ENCODE peak calls at places on chromosomes 11 and 22, in seven cellular contexts. W, D, S, Y, X, G and H are unnamed samples.

GRCh38 chr11:117807482-117808272 is 10.7 kb upstream of the DSCAML1 start:
- DNase-seq in W (peak), S (peak), X (peak), Y (peak), G (peak), D (peak), H (no peak)

GRCh38 chr22:45968751-45969413 is 8.1 kb downstream of the WNT7B start:
- DNase-seq in G (no peak), X (no peak), Y (no peak), W (peak), S (no peak), D (no peak), H (no peak)

GRCh38 chr11:34719303-34719848 is 98.5 kb downstream of the EHF start:
- DNase-seq in Y (no peak), G (no peak), X (no peak), D (no peak), S (no peak), W (no peak), H (no peak)

GRCh38 chr11:65506770-65507485 is 8.1 kb downstream of the MALAT1 start:
- DNase-seq in G (no peak), S (no peak), D (no peak), W (no peak), Y (peak), X (no peak), H (no peak)

GRCh38 chr11:117384045-117384444 is 56.4 kb downstream of the CEP164 start:
- DNase-seq in W (peak), G (no peak), S (no peak), D (no peak), Y (peak), X (no peak), H (peak)

GRCh38 chr11:70505331-70505731 is 107.0 kb downstream of the CTTN start:
- DNase-seq in D (no peak), Y (no peak), G (no peak), X (no peak), W (no peak), S (peak), H (no peak)

GRCh38 chr11:2655834-2656622 is 43.8 kb downstream of the KCNQ1OT1 start:
- DNase-seq in S (no peak), W (no peak), Y (peak), D (no peak), X (no peak), G (no peak), H (no peak)

GRCh38 chr22:19179472-19180048 is 1.0 kb upstream of the SLC25A1 start:
- DNase-seq in D (no peak), G (peak), Y (peak), S (peak), W (peak), X (peak), H (peak)

GRCh38 chr11:70203749-70204465 is 811 bp downstream of the FADD start:
- DNase-seq in X (peak), G (peak), D (peak), S (peak), W (peak), Y (peak), H (peak)

GRCh38 chr22:19798825-19799224 is 38.2 kb downstream of the TBX1 start:
- DNase-seq in W (no peak), Y (no peak), S (peak), D (no peak), G (no peak), X (no peak), H (no peak)

GRCh38 chr22:39656495-39657490 is 86.2 kb downstream of the CACNA1I start:
- DNase-seq in S (peak), G (no peak), Y (no peak), W (no peak), D (no peak), X (no peak), H (no peak)

GRCh38 chr22:36580846-36581245 is 51.9 kb upstream of the EIF3D start:
- DNase-seq in G (no peak), W (no peak), D (no peak), Y (no peak), X (no peak), S (no peak), H (no peak)

GRCh38 chr11:68090706-68091105 is 30.5 kb downstream of the CHKA start:
- DNase-seq in W (no peak), G (no peak), Y (no peak), D (no peak), X (no peak), S (no peak), H (no peak)

GRCh38 chr22:33838644-33839043 is 81.6 kb downstream of the LARGE1 start:
- DNase-seq in X (no peak), W (no peak), Y (peak), G (no peak), D (no peak), S (no peak), H (no peak)

GRCh38 chr11:880447-880846 is 30.2 kb downstream of the CHID1 start:
- DNase-seq in Y (no peak), X (no peak), G (no peak), S (no peak), W (no peak), D (no peak), H (no peak)

GRCh38 chr22:41922336-41922735 is 4.3 kb downstream of the TNFRSF13C start:
- DNase-seq in W (no peak), S (no peak), G (no peak), D (no peak), X (no peak), Y (no peak), H (no peak)

GRCh38 chr22:44691796-44692661 is 10.0 kb upstream of the PRR5 start:
- DNase-seq in D (no peak), G (no peak), S (no peak), W (no peak), X (no peak), Y (no peak), H (no peak)

GRCh38 chr11:129365816-129366215 is 9.8 kb upstream of the BARX2 start:
- DNase-seq in Y (no peak), X (no peak), D (no peak), G (no peak), S (no peak), W (no peak), H (no peak)

GRCh38 chr22:47607486-47607885 is 845.0 kb downstream of the TBC1D22A start:
- DNase-seq in G (no peak), D (no peak), W (no peak), S (no peak), Y (no peak), X (no peak), H (no peak)

GRCh38 chr11:85875505-85875904 is 20.3 kb downstream of the CCDC83 start:
- DNase-seq in W (peak), D (no peak), S (no peak), G (no peak), X (no peak), Y (peak), H (no peak)

GRCh38 chr22:46069518-46070214 is 80.7 kb upstream of the PPARA start:
- DNase-seq in G (no peak), X (no peak), Y (peak), W (no peak), D (no peak), S (peak), H (no peak)